ENCODE peak calls at places on chromosomes 16 and 17, in five cellular contexts. One of them, this sample, is unnamed.

GRCh38 chr16:72467157-72467759 is 295.3 kb upstream of the PMFBP1 start:
- DNase-seq in skeletal muscle cell: no peak
- DNase-seq in stimulated activated CD4-positive, alpha-beta T cell treated with anti-CD3 and anti-CD28 coated beads, Interleukin-1b, Interleukin-23, amount 100 ng/mL, for 1 hour: no peak
- DNase-seq in HCT116: peak
- DNase-seq in HS-5: peak
- DNase-seq in this sample: no peak

GRCh38 chr16:19118938-19119431 is 5.2 kb downstream of the ITPRIPL2 start:
- DNase-seq in skeletal muscle cell: peak
- DNase-seq in stimulated activated CD4-positive, alpha-beta T cell treated with anti-CD3 and anti-CD28 coated beads, Interleukin-1b, Interleukin-23, amount 100 ng/mL, for 1 hour: no peak
- DNase-seq in HCT116: no peak
- DNase-seq in HS-5: peak
- DNase-seq in this sample: peak

GRCh38 chr16:72434159-72434558 is 262.2 kb upstream of the PMFBP1 start:
- DNase-seq in skeletal muscle cell: peak
- DNase-seq in stimulated activated CD4-positive, alpha-beta T cell treated with anti-CD3 and anti-CD28 coated beads, Interleukin-1b, Interleukin-23, amount 100 ng/mL, for 1 hour: no peak
- DNase-seq in HCT116: peak
- DNase-seq in HS-5: no peak
- DNase-seq in this sample: no peak

GRCh38 chr16:53911506-53911905 is 207.6 kb downstream of the FTO start:
- DNase-seq in skeletal muscle cell: no peak
- DNase-seq in stimulated activated CD4-positive, alpha-beta T cell treated with anti-CD3 and anti-CD28 coated beads, Interleukin-1b, Interleukin-23, amount 100 ng/mL, for 1 hour: no peak
- DNase-seq in HCT116: no peak
- DNase-seq in HS-5: no peak
- DNase-seq in this sample: no peak

GRCh38 chr16:31354394-31355291 is at the start of gene ITGAX:
- DNase-seq in skeletal muscle cell: peak
- DNase-seq in stimulated activated CD4-positive, alpha-beta T cell treated with anti-CD3 and anti-CD28 coated beads, Interleukin-1b, Interleukin-23, amount 100 ng/mL, for 1 hour: no peak
- DNase-seq in HCT116: no peak
- DNase-seq in HS-5: no peak
- DNase-seq in this sample: peak

GRCh38 chr16:83705856-83706255 is 101.9 kb upstream of the HSBP1 start:
- DNase-seq in skeletal muscle cell: no peak
- DNase-seq in stimulated activated CD4-positive, alpha-beta T cell treated with anti-CD3 and anti-CD28 coated beads, Interleukin-1b, Interleukin-23, amount 100 ng/mL, for 1 hour: no peak
- DNase-seq in HCT116: no peak
- DNase-seq in HS-5: no peak
- DNase-seq in this sample: no peak

GRCh38 chr17:951388-952132 is 28.0 kb downstream of the NXN start:
- DNase-seq in skeletal muscle cell: peak
- DNase-seq in stimulated activated CD4-positive, alpha-beta T cell treated with anti-CD3 and anti-CD28 coated beads, Interleukin-1b, Interleukin-23, amount 100 ng/mL, for 1 hour: no peak
- DNase-seq in HCT116: no peak
- DNase-seq in HS-5: peak
- DNase-seq in this sample: no peak

GRCh38 chr16:8878523-8878911 is 3.6 kb upstream of the LITAFD start:
- DNase-seq in skeletal muscle cell: peak
- DNase-seq in stimulated activated CD4-positive, alpha-beta T cell treated with anti-CD3 and anti-CD28 coated beads, Interleukin-1b, Interleukin-23, amount 100 ng/mL, for 1 hour: no peak
- DNase-seq in HCT116: no peak
- DNase-seq in HS-5: peak
- DNase-seq in this sample: no peak

GRCh38 chr17:61221597-61222471 is 177.8 kb upstream of the TBX2 start:
- DNase-seq in skeletal muscle cell: no peak
- DNase-seq in stimulated activated CD4-positive, alpha-beta T cell treated with anti-CD3 and anti-CD28 coated beads, Interleukin-1b, Interleukin-23, amount 100 ng/mL, for 1 hour: no peak
- DNase-seq in HCT116: no peak
- DNase-seq in HS-5: no peak
- DNase-seq in this sample: no peak